ENCODE peak calls at places on chromosomes 5 and 9, in four cellular contexts. B, P, L and Q are unnamed samples. For H3K9me3, the result is how much of the 10 kb centered on the place peaks cover.

GRCh38 chr5:76763136-76763535 is 47.2 kb downstream of the F2R start:
- ATAC-seq in P (no peak), L (no peak), B (peak), Q (no peak)

GRCh38 chr5:128346038-128346437 is 192.0 kb downstream of the FBN2 start:
- ATAC-seq in P (no peak), L (no peak), B (no peak), Q (no peak)

GRCh38 chr9:33170464-33171156 is 3.5 kb upstream of the B4GALT1 start:
- ATAC-seq in B (no peak), P (no peak), L (no peak), Q (no peak)

GRCh38 chr5:150514708-150515211 is 6.8 kb downstream of the NDST1 start:
- ATAC-seq in L (no peak), P (peak), B (peak), Q (no peak)

GRCh38 chr9:132641216-132641615 is 28.6 kb downstream of the DDX31 start:
- ATAC-seq in L (no peak), B (no peak), P (no peak), Q (no peak)

GRCh38 chr9:33162721-33163311 is 4.3 kb downstream of the B4GALT1 start:
- ATAC-seq in L (no peak), P (no peak), B (no peak), Q (peak)

GRCh38 chr9:83560169-83560826 is 22.1 kb upstream of the FRMD3 start:
- ATAC-seq in L (no peak), P (no peak), B (no peak), Q (no peak)

GRCh38 chr9:34125681-34126206 is 754 bp downstream of the DCAF12 start:
- ATAC-seq in L (peak), P (peak), B (peak), Q (no peak)

GRCh38 chr5:97044057-97044456 is 98.4 kb downstream of the LIX1 start:
- ATAC-seq in P (peak), B (peak), L (no peak), Q (no peak)

GRCh38 chr5:97043511-97043910 is 98.9 kb downstream of the LIX1 start:
- ATAC-seq in B (peak), L (peak), P (no peak), Q (no peak)

GRCh38 chr5:97046270-97046982 is 96.0 kb downstream of the LIX1 start:
- ATAC-seq in P (no peak), B (peak), L (no peak), Q (no peak)

GRCh38 chr5:97049175-97049574 is 93.2 kb downstream of the LIX1 start:
- ATAC-seq in P (no peak), L (peak), B (no peak), Q (no peak)

DNA sequence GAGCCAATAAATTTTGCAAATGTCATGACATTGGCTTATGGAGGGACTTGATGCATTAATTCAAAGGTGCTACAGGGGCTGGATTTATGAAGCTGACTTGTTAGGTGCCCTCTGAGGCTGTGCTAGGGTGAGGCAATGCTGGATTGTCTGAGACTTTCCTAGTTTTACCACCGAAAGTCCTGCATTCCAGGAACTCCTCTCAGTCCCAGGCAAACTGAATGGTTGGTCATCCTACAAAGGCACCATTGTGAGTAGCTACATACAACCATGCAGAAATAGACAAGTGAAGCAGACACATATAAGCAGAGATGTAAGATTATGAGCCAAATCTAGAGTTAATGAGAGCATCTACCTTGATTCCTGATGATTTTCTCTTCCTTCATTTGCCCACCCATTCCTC is 95.3 kb downstream of the LIX1 start:
- ATAC-seq in B (no peak), P (no peak), L (no peak), Q (no peak)
- TF ChIP-seq POLR2AphosphoS5 in B (no peak), P (no peak), L (no peak), Q (no peak)

DNA sequence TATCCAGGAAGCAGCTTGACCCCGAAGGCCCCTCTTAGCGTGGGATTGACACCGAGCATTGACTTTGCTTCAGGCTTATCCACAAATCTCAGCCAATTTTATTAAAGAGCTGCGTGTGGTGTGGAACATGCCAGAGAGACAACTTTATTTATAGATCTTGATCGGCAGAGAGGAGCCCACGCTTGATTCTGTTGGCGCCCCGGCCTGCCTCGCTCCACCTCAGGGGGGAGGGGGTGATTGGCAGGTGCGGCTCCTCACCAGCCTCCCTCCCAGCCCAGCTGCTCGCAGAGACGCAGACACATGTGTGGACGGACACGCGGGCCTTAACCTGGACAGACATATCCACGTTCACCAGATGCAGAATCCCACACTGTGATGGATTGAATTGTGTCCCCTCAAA is 120.5 kb upstream of the MVB12B start:
- ATAC-seq in L (no peak), P (no peak), B (no peak), Q (no peak)
- H3K4me3 ChIP-seq in L (no peak), P (no peak), B (no peak), Q (no peak)

GRCh38 chr9:135914921-135915320 is 7.6 kb upstream of the CAMSAP1 start:
- ATAC-seq in P (no peak), B (no peak), L (no peak), Q (no peak)
- H3K9me3 ChIP-seq in P (under half), B (under half), L (under half), Q (under half)

GRCh38 chr9:88694625-88695024 is 159.6 kb downstream of the NXNL2 start:
- ATAC-seq in L (no peak), B (no peak), P (no peak), Q (no peak)
- TF ChIP-seq POLR2AphosphoS5 in L (no peak), B (no peak), P (no peak), Q (no peak)

GRCh38 chr5:124670672-124671592 is 75.5 kb downstream of the ZNF608 start:
- ATAC-seq in P (no peak), L (no peak), B (no peak), Q (no peak)
- H3K4me3 ChIP-seq in P (no peak), L (no peak), B (no peak), Q (no peak)

GRCh38 chr5:18270635-18271338 is 636.5 kb downstream of the TAF11L14 start:
- ATAC-seq in P (no peak), B (no peak), L (no peak), Q (no peak)
- H3K9me3 ChIP-seq in P (under half), B (under half), L (under half), Q (under half)

GRCh38 chr9:110027624-110028023 is 180.3 kb downstream of the C9orf152 start:
- ATAC-seq in L (peak), B (no peak), P (no peak), Q (peak)
- TF ChIP-seq POLR2AphosphoS5 in L (no peak), B (no peak), P (no peak), Q (peak)

GRCh38 chr9:125705893-125706292 is 1.1 kb downstream of the MAPKAP1 start:
- ATAC-seq in P (no peak), L (no peak), B (no peak), Q (no peak)
- H3K4me3 ChIP-seq in P (peak), L (peak), B (peak), Q (peak)

GRCh38 chr9:138120511-138121437 is 243.2 kb downstream of the CACNA1B start:
- ATAC-seq in B (no peak), L (no peak), P (no peak), Q (no peak)

GRCh38 chr9:138118601-138119071 is 241.1 kb downstream of the CACNA1B start:
- ATAC-seq in B (no peak), L (no peak), P (no peak), Q (no peak)

GRCh38 chr9:138119202-138120027 is 241.8 kb downstream of the CACNA1B start:
- ATAC-seq in L (no peak), P (no peak), B (no peak), Q (no peak)

GRCh38 chr9:138121438-138122050 is 244.0 kb downstream of the CACNA1B start:
- ATAC-seq in L (no peak), P (no peak), B (no peak), Q (no peak)

GRCh38 chr9:138120072-138120471 is 242.5 kb downstream of the CACNA1B start:
- ATAC-seq in B (no peak), L (no peak), P (no peak), Q (no peak)
- H3K9me3 ChIP-seq in B (under half), L (under half), P (under half), Q (under half)